ENCODE peak calls at places on chromosome X, in seven cellular contexts. X is H1, B is PC-3, E is nucleus accumbens, R is H9, L is T-helper 17 cell, K is HFFc6. H is an unnamed sample.

GRCh38 chrX:24876782-24877315 is 138.9 kb downstream of the ARX start:
- DNase-seq in X (no peak), B (no peak), E (no peak), R (no peak), L (no peak), K (no peak), H (no peak)

GRCh38 chrX:50067435-50068292 is 133.1 kb downstream of the AKAP4 start:
- DNase-seq in X (peak; percentile 51), B (no peak), E (peak; percentile 16), R (peak; percentile 70), L (no peak), K (no peak), H (peak; percentile 50)

GRCh38 chrX:54045563-54046228 is 1.4 kb upstream of the PHF8 start:
- DNase-seq in X (no peak), B (no peak), E (no peak), R (no peak), L (no peak), K (no peak), H (no peak)

GRCh38 chrX:40987413-40987812 is 97.8 kb upstream of the USP9X start:
- DNase-seq in X (no peak), B (no peak), E (no peak), R (no peak), L (no peak), K (no peak), H (no peak)

GRCh38 chrX:77493677-77494553 is 46.7 kb downstream of the FGF16 start:
- DNase-seq in X (peak; percentile 47), B (peak; percentile 66), E (no peak), R (peak; percentile 85), L (no peak), K (peak; percentile 68), H (peak; percentile 13)

GRCh38 chrX:3393581-3394111 is 47.2 kb upstream of the MXRA5 start:
- DNase-seq in X (no peak), B (no peak), E (no peak), R (no peak), L (no peak), K (no peak), H (no peak)

GRCh38 chrX:119502727-119503483 is 34.7 kb downstream of the SLC25A5 start:
- DNase-seq in X (no peak), B (peak; percentile 86), E (no peak), R (peak; percentile 32), L (no peak), K (peak; percentile 47), H (no peak)

GRCh38 chrX:43589735-43590515 is 66.2 kb upstream of the MAOA start:
- DNase-seq in X (no peak), B (peak; percentile 74), E (no peak), R (no peak), L (no peak), K (no peak), H (no peak)

GRCh38 chrX:38672646-38673045 is 111.3 kb downstream of the TSPAN7 start:
- DNase-seq in X (no peak), B (no peak), E (no peak), R (no peak), L (no peak), K (no peak), H (no peak)

GRCh38 chrX:131826572-131826971 is 196.5 kb upstream of the STK26 start:
- DNase-seq in X (no peak), B (no peak), E (no peak), R (no peak), L (no peak), K (no peak), H (no peak)

GRCh38 chrX:10239611-10240064 is 82.9 kb downstream of the CLCN4 start:
- DNase-seq in X (no peak), B (peak; percentile 68), E (no peak), R (no peak), L (no peak), K (peak; percentile 85), H (no peak)

GRCh38 chrX:72366746-72367145 is 61.0 kb upstream of the CITED1 start:
- DNase-seq in X (no peak), B (no peak), E (no peak), R (no peak), L (no peak), K (no peak), H (no peak)

GRCh38 chrX:131828482-131828881 is 194.6 kb upstream of the STK26 start:
- DNase-seq in X (no peak), B (no peak), E (no peak), R (no peak), L (no peak), K (no peak), H (no peak)

GRCh38 chrX:46811101-46811500 is 25.7 kb upstream of the RP2 start:
- DNase-seq in X (no peak), B (peak; percentile 32), E (no peak), R (no peak), L (no peak), K (no peak), H (no peak)

GRCh38 chrX:153669174-153669890 is 4.3 kb downstream of the PNCK start:
- DNase-seq in X (peak; percentile 70), B (peak; percentile 22), E (no peak), R (peak; percentile 61), L (peak; percentile 44), K (no peak), H (no peak)

GRCh38 chrX:148500428-148501120 is at the start of gene AFF2:
- DNase-seq in X (peak; percentile 58), B (no peak), E (no peak), R (peak; percentile 26), L (peak; percentile 4), K (no peak), H (no peak)

GRCh38 chrX:149286940-149287349 is 218.2 kb downstream of the IDS start:
- DNase-seq in X (peak; percentile 42), B (peak; percentile 52), E (no peak), R (peak; percentile 54), L (peak; percentile 3), K (no peak), H (peak; percentile 22)

GRCh38 chrX:48068096-48068887 is 3.1 kb downstream of the ZNF630 start:
- DNase-seq in X (no peak), B (no peak), E (no peak), R (no peak), L (no peak), K (no peak), H (no peak)

GRCh38 chrX:106401965-106402559 is 209.7 kb upstream of the RADX start:
- DNase-seq in X (no peak), B (no peak), E (no peak), R (no peak), L (no peak), K (no peak), H (no peak)

GRCh38 chrX:104359124-104359523 is 104.4 kb upstream of the ESX1 start:
- DNase-seq in X (no peak), B (no peak), E (no peak), R (no peak), L (no peak), K (no peak), H (no peak)

GRCh38 chrX:7798327-7798726 is 44.6 kb upstream of the VCX start:
- DNase-seq in X (no peak), B (no peak), E (no peak), R (no peak), L (no peak), K (no peak), H (no peak)

GRCh38 chrX:154370300-154370881 is 4.0 kb downstream of the FLNA start:
- DNase-seq in X (no peak), B (no peak), E (no peak), R (no peak), L (no peak), K (no peak), H (no peak)

GRCh38 chrX:350148-350533 is 31.5 kb upstream of the GTPBP6 start:
- DNase-seq in X (no peak), B (no peak), E (no peak), R (no peak), L (no peak), K (no peak), H (no peak)

GRCh38 chrX:56253832-56254703 is 21.9 kb downstream of the KLF8 start:
- DNase-seq in X (no peak), B (no peak), E (no peak), R (no peak), L (no peak), K (no peak), H (no peak)

GRCh38 chrX:9656871-9657270 is 108.8 kb downstream of the GPR143 start:
- DNase-seq in X (no peak), B (peak; percentile 78), E (no peak), R (no peak), L (no peak), K (no peak), H (no peak)

GRCh38 chrX:136572030-136572429 is 40.0 kb downstream of the VGLL1 start:
- DNase-seq in X (no peak), B (peak; percentile 43), E (no peak), R (no peak), L (no peak), K (no peak), H (no peak)

GRCh38 chrX:17535229-17535628 is 160.2 kb downstream of the NHS start:
- DNase-seq in X (peak; percentile 60), B (peak; percentile 59), E (no peak), R (peak; percentile 56), L (no peak), K (no peak), H (peak; percentile 29)

GRCh38 chrX:71909956-71910355 is 689 bp upstream of the NHSL2 start:
- DNase-seq in X (peak; percentile 55), B (no peak), E (no peak), R (peak; percentile 65), L (no peak), K (no peak), H (no peak)

GRCh38 chrX:28124416-28124815 is 143.2 kb upstream of the DCAF8L1 start:
- DNase-seq in X (no peak), B (peak; percentile 43), E (no peak), R (no peak), L (no peak), K (no peak), H (no peak)

GRCh38 chrX:115948018-115948923 is 222.3 kb upstream of the AGTR2 start:
- DNase-seq in X (no peak), B (peak; percentile 67), E (no peak), R (no peak), L (no peak), K (no peak), H (no peak)

GRCh38 chrX:30822068-30822671 is 66.9 kb downstream of the TAB3 start:
- DNase-seq in X (no peak), B (peak; percentile 28), E (no peak), R (no peak), L (no peak), K (peak; percentile 1), H (no peak)